ENCODE peak calls at places on chromosome 14, in four cellular contexts. A is GM12878, I is HepG2, Q is K562. O is an unnamed sample.

GRCh38 chr14:85426068-85426935 is 103.6 kb upstream of the FLRT2 start:
- DNase-seq in I (no peak), A (no peak), Q (no peak), O (no peak)

GRCh38 chr14:97687944-97688625 is 890.9 kb downstream of the VRK1 start:
- DNase-seq in I (no peak), Q (no peak), A (no peak), O (no peak)

GRCh38 chr14:24096545-24097181 is 2.6 kb downstream of the PCK2 start:
- DNase-seq in A (no peak), Q (no peak), I (no peak), O (no peak)

GRCh38 chr14:22547309-22547947 is 41.6 kb downstream of the DAD1 start:
- DNase-seq in I (no peak), Q (no peak), A (no peak), O (no peak)

GRCh38 chr14:65949711-65950516 is 536.3 kb upstream of the CCDC196 start:
- DNase-seq in Q (peak), I (peak), A (no peak), O (no peak)

GRCh38 chr14:93133476-93133875 is 17.8 kb upstream of the ITPK1 start:
- DNase-seq in I (no peak), Q (no peak), A (no peak), O (no peak)

GRCh38 chr14:68011629-68012028 is 192.1 kb downstream of the RAD51B start:
- DNase-seq in A (no peak), I (no peak), Q (no peak), O (no peak)

GRCh38 chr14:95320076-95320895 is 578 bp upstream of the CLMN start:
- DNase-seq in I (no peak), Q (no peak), A (no peak), O (peak)

GRCh38 chr14:35534130-35534883 is at the start of gene INSM2:
- DNase-seq in A (no peak), Q (no peak), I (no peak), O (no peak)

GRCh38 chr14:99790978-99791376 is 2.2 kb upstream of the EML1 start:
- DNase-seq in I (no peak), Q (no peak), A (no peak), O (no peak)
- TF ChIP-seq ETV6 in I (no peak), Q (no peak), A (no peak), O (no peak)

GRCh38 chr14:54148251-54148650 is 191.6 kb upstream of the BMP4 start:
- DNase-seq in I (no peak), A (no peak), Q (no peak), O (no peak)

GRCh38 chr14:54147758-54148157 is 191.1 kb upstream of the BMP4 start:
- DNase-seq in A (no peak), Q (no peak), I (no peak), O (no peak)

GRCh38 chr14:54152351-54152750 is 195.7 kb upstream of the BMP4 start:
- DNase-seq in A (no peak), Q (no peak), I (no peak), O (no peak)

GRCh38 chr14:54146601-54147000 is 190.0 kb upstream of the BMP4 start:
- DNase-seq in I (no peak), A (no peak), Q (no peak), O (no peak)

DNA sequence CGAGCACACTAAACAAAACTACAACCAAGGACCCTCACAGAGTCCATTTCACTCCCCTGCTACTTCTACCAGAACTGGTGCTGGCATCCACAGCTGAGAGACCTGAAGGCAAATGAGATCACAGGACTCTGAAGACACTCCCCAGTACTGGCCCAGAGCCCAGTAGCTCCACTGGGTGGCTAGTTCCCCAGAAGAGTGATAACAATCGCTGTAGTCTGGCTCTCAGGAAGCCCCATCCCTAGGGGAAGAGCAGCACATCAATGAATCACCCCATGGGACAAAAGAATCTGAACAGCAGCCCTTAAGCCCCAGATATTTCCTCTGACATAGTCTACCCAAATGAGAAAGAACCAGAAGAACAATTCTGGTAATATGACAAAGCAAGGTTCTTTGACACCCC is 190.7 kb upstream of the BMP4 start:
- DNase-seq in A (no peak), Q (no peak), I (no peak), O (no peak)
- TF ChIP-seq CREM in A (no peak), Q (no peak), I (no peak), O (no peak)

DNA sequence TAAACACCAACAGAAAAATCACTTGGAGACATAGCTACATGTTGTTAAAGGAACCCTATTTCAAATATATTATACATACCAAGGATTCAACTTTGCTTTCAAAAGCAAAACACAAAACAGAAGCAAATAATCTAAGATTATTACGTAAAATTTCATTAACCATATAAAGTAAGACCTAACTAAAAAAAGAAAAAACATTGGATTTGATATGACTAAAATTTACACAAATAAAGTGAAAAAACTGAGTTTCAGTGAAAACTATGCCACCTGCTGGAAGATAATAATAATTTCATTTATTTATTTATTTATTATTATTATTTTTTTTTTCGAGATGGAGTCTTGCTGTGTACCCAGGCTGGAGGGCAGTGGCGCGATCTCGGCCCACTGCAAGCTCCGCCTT is 45.2 kb downstream of the WDHD1 start:
- DNase-seq in I (no peak), A (no peak), Q (no peak), O (no peak)
- TF ChIP-seq ESRRA in I (no peak), A (no peak), Q (no peak), O (no peak)

GRCh38 chr14:105914738-105915385 is 388.5 kb downstream of the TMEM121 start:
- DNase-seq in Q (no peak), A (no peak), I (no peak), O (no peak)
- TF ChIP-seq ETV6 in Q (no peak), A (no peak), I (no peak), O (no peak)

GRCh38 chr14:89551955-89552354 is 134.9 kb upstream of the FOXN3 start:
- DNase-seq in A (no peak), Q (no peak), I (no peak), O (no peak)

GRCh38 chr14:89550761-89551283 is 133.8 kb upstream of the FOXN3 start:
- DNase-seq in Q (no peak), A (no peak), I (no peak), O (no peak)

GRCh38 chr14:89544636-89545301 is 127.7 kb upstream of the FOXN3 start:
- DNase-seq in A (no peak), Q (no peak), I (peak), O (no peak)

GRCh38 chr14:89551432-89551831 is 134.4 kb upstream of the FOXN3 start:
- DNase-seq in I (no peak), Q (no peak), A (no peak), O (no peak)

GRCh38 chr14:89549381-89550102 is 132.5 kb upstream of the FOXN3 start:
- DNase-seq in Q (no peak), A (no peak), I (no peak), O (no peak)
- TF ChIP-seq CREM in Q (no peak), A (no peak), I (no peak), O (no peak)

GRCh38 chr14:100221419-100222218 is 17.3 kb upstream of the YY1 start:
- DNase-seq in Q (peak), A (no peak), I (peak), O (peak)
- TF ChIP-seq ESRRA in Q (no peak), A (no peak), I (no peak), O (no peak)

GRCh38 chr14:59882957-59883356 is 12.4 kb upstream of the RTN1 start:
- DNase-seq in Q (no peak), I (no peak), A (no peak), O (no peak)
- TF ChIP-seq ETV6 in Q (no peak), I (no peak), A (no peak), O (no peak)

GRCh38 chr14:52922656-52923055 is 28.2 kb downstream of the FERMT2 start:
- DNase-seq in I (no peak), A (no peak), Q (no peak), O (no peak)

GRCh38 chr14:52926994-52927393 is 23.9 kb downstream of the FERMT2 start:
- DNase-seq in A (no peak), Q (no peak), I (peak), O (no peak)

GRCh38 chr14:52922059-52922458 is 28.8 kb downstream of the FERMT2 start:
- DNase-seq in I (no peak), Q (no peak), A (no peak), O (no peak)

GRCh38 chr14:52919971-52920370 is 30.9 kb downstream of the FERMT2 start:
- DNase-seq in Q (no peak), A (no peak), I (no peak), O (no peak)

DNA sequence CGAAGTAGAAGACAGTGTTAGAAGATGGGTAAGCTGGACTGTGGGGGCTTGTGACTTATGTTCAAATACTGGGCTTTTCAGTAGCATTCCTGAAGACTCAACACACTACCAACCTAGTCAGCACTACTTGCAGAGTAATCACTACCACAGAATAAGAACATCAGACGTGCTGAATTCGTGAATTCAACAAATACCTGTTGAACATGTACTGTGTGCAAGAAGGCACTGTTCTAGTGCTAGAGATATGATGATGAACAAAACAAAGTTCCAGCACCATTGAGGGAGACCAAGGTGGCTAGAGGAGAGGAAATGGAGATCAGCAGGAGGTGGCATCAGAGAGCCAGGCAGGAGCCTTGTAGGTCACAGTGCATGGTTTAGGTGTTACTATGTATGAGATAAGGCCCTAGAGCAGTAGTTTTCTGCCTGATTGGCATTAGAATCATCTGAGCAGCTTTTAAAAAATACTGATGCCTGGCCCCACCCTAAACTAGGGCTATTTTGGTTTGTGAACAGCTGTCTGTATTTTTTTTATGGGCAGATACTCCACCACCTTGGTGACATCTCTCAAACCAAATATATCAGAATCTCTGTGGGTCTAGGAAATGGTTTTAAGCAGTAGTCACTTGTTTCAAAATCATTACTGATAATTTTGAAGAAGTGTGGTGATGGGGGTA is 26.8 kb downstream of the FERMT2 start:
- DNase-seq in Q (no peak), I (peak), A (no peak), O (no peak)
- TF ChIP-seq CREM in Q (no peak), I (no peak), A (no peak), O (no peak)

GRCh38 chr14:72401632-72402428 is 469.6 kb downstream of the RGS6 start:
- DNase-seq in I (no peak), Q (no peak), A (no peak), O (no peak)
- TF ChIP-seq ESRRA in I (no peak), Q (no peak), A (no peak), O (no peak)

DNA sequence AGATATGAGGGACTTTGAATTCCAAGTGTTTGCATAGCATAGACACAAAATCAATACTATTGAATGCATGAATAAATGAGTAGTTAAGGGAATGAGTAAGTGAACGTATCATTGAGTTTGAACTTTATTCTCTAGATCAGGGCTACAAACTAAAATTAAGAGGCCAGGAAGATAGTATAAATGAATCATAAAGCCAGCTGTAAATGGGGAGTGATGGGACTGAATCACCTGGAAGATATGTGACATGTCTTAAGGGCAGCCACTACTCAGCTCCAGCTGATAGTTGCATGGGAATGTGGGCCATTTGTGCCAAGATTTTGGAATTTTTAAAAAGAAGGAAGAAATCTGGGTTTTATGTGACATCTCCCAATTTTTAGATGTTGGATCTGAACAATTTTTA is 229.9 kb downstream of the AKAP6 start:
- DNase-seq in I (no peak), Q (no peak), A (no peak), O (no peak)
- TF ChIP-seq ETV6 in I (no peak), Q (no peak), A (no peak), O (no peak)